ENCODE peak calls at places on chromosomes 6 and 20, in five cellular contexts. I is psoas muscle; G is OCI-LY7; V is CD8-positive, alpha-beta memory T cell; E is kidney. Q is an unnamed sample.

GRCh38 chr20:48897298-48898044 is 24.0 kb upstream of the ARFGEF2 start:
- DNase-seq in V (no peak), E (no peak), G (peak; percentile 64), I (no peak), Q (no peak)

GRCh38 chr6:35084511-35085203 is 56.5 kb downstream of the TCP11 start:
- DNase-seq in E (no peak), G (no peak), I (no peak), V (no peak), Q (no peak)

GRCh38 chr6:34543421-34543820 is 12.7 kb downstream of the SPDEF start:
- DNase-seq in V (no peak), E (no peak), I (no peak), G (no peak), Q (no peak)

GRCh38 chr6:35590622-35591066 is 77.9 kb upstream of the TULP1 start:
- DNase-seq in I (peak; percentile 63), G (no peak), V (no peak), E (peak; percentile 83), Q (no peak)

GRCh38 chr6:16769131-16769985 is 8.1 kb upstream of the ATXN1 start:
- DNase-seq in I (peak; percentile 14), V (peak; percentile 67), E (no peak), G (no peak), Q (peak; percentile 55)

GRCh38 chr6:121653624-121654008 is 218.2 kb downstream of the GJA1 start:
- DNase-seq in E (peak; percentile 48), V (no peak), G (no peak), I (peak; percentile 11), Q (no peak)

GRCh38 chr20:52637201-52637600 is 335.0 kb upstream of the TSHZ2 start:
- DNase-seq in V (no peak), G (no peak), E (no peak), I (no peak), Q (no peak)

GRCh38 chr20:50112512-50113419 is at the start of gene UBE2V1:
- DNase-seq in E (peak; percentile 96), G (peak; percentile 90), I (peak; percentile 91), V (peak; percentile 91), Q (peak; percentile 80)

GRCh38 chr20:61440548-61441055 is 188.5 kb downstream of the CDH4 start:
- DNase-seq in E (no peak), I (no peak), V (no peak), G (no peak), Q (no peak)

GRCh38 chr6:139161169-139161568 is 26.3 kb downstream of the HECA start:
- DNase-seq in I (no peak), E (no peak), V (peak; percentile 92), G (no peak), Q (peak; percentile 76)

GRCh38 chr6:142537612-142538478 is 236.0 kb downstream of the ADGRG6 start:
- DNase-seq in V (no peak), G (peak; percentile 29), E (no peak), I (no peak), Q (no peak)

GRCh38 chr6:90350689-90351554 is 54.3 kb upstream of the BACH2 start:
- DNase-seq in V (peak; percentile 79), G (peak; percentile 92), E (no peak), I (no peak), Q (peak; percentile 17)

DNA sequence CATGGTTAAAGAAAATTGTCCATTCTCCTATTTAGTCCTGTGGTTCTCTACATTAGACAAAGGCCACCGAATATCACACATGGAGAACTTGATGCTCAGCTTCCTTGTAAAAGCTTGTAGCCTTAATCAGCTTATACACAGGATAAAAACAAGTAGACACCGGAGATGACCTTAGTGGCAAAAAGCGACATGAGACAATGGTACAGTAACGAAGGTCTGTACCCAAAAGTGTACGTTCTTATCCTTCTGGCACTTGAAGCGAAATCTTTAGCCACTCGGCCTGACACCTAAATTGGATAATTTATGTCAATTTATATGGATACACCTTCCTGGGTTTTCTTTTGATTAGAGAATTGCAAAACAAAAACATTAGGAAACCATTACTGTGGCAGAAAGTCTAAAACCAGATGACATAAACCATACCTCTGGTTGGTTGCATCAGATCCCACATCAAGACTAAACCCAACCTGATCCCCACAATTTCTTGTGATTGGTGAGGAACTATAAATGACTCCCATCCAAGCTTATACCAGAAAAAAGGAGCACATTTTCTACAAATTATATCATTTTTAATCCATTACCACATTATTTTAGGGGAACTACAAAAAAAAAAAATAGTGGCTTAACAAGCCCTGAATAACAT is 6.1 kb downstream of the RBM39 start:
- DNase-seq in I (no peak), E (no peak), G (no peak), V (no peak), Q (no peak)
- H3K4me1 ChIP-seq in I (peaks cover 86% of the 10 kb centered on the region), E (peaks cover 32% of the 10 kb centered on the region), G (peaks cover 45% of the 10 kb centered on the region), V (peaks cover 90% of the 10 kb centered on the region), Q (peaks cover 41% of the 10 kb centered on the region)

DNA sequence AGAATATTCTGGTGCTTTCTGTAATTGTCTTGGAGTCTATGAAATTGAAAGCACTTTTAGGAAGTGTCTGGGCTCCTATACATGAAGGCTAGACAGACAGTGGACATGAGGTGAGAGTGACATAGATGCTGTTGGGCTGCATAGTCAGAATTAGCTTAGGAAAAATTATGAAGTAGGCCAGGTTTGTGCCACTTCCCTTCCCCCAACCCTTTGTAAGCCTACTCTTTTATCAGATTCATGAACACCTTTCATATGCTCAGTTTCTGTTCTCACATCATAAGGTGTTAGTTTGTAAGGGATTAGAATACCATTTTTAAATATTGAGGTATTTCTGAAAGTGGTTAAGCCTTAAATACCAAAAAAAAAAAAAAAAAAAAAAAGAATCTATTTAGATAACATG is 18.4 kb upstream of the SNPH start:
- DNase-seq in G (no peak), I (no peak), E (no peak), V (no peak), Q (no peak)
- H3K4me1 ChIP-seq in G (no peaks in the 10 kb centered on the region), I (no peaks in the 10 kb centered on the region), E (no peaks in the 10 kb centered on the region), V (peaks cover 8% of the 10 kb centered on the region), Q (no peaks in the 10 kb centered on the region)

GRCh38 chr6:52538921-52539354 is 37.9 kb downstream of the TRAM2 start:
- DNase-seq in E (no peak), I (no peak), V (no peak), G (no peak), Q (no peak)
- H3K4me1 ChIP-seq in E (no peaks in the 10 kb centered on the region), I (peaks cover 10% of the 10 kb centered on the region), V (peaks cover 33% of the 10 kb centered on the region), G (peaks cover 75% of the 10 kb centered on the region), Q (peaks cover 13% of the 10 kb centered on the region)

GRCh38 chr6:13116155-13116554 is 212.2 kb downstream of the TBC1D7 start:
- DNase-seq in E (no peak), V (no peak), I (no peak), G (no peak), Q (no peak)
- H3K4me1 ChIP-seq in E (peaks cover 14% of the 10 kb centered on the region), V (no peaks in the 10 kb centered on the region), I (no peaks in the 10 kb centered on the region), G (no peaks in the 10 kb centered on the region), Q (no peaks in the 10 kb centered on the region)

GRCh38 chr6:18153311-18153703 is 1.6 kb downstream of the TPMT start:
- DNase-seq in G (no peak), I (no peak), V (no peak), E (no peak), Q (no peak)
- H3K4me1 ChIP-seq in G (peaks cover 30% of the 10 kb centered on the region), I (peaks cover 17% of the 10 kb centered on the region), V (peaks cover 25% of the 10 kb centered on the region), E (peaks cover 8% of the 10 kb centered on the region), Q (peaks cover 4% of the 10 kb centered on the region)

GRCh38 chr6:26538572-26538902 is 371 bp downstream of the HMGN4 start:
- DNase-seq in I (no peak), E (no peak), V (no peak), G (no peak), Q (no peak)
- H3K4me1 ChIP-seq in I (peaks cover 24% of the 10 kb centered on the region), E (peaks cover 14% of the 10 kb centered on the region), V (peaks cover 39% of the 10 kb centered on the region), G (peaks cover 69% of the 10 kb centered on the region), Q (peaks cover 11% of the 10 kb centered on the region)